ENCODE peak calls at places on chromosomes 13 and 19, in ten cellular contexts. G, T, P, K, O, L, Y, W, U and F are unnamed samples.
A peak's percentile ranks its signal among the peaks of the same experiment; 100 is the strongest.

GRCh38 chr19:9009935-9010651 is at the start of gene MUC16:
- DNase-seq in G (no peak), T (no peak), P (no peak), K (no peak), O (no peak), L (no peak), Y (no peak), W (no peak), U (no peak), F (no peak)

GRCh38 chr13:75180805-75181455 is 301.0 kb downstream of the TBC1D4 start:
- DNase-seq in G (no peak), T (no peak), P (no peak), K (no peak), O (no peak), L (no peak), Y (no peak), W (no peak), U (no peak), F (no peak)

GRCh38 chr19:4016486-4016885 is 8.9 kb downstream of the PIAS4 start:
- DNase-seq in G (no peak), T (no peak), P (no peak), K (no peak), O (no peak), L (no peak), Y (no peak), W (no peak), U (no peak), F (no peak)

GRCh38 chr19:57587529-57587928 is 3.6 kb downstream of the ZIK1 start:
- DNase-seq in G (no peak), T (no peak), P (no peak), K (no peak), O (no peak), L (no peak), Y (no peak), W (no peak), U (peak; percentile 83), F (no peak)

GRCh38 chr13:21242236-21242635 is 65.8 kb downstream of the MRPL57 start:
- DNase-seq in G (no peak), T (no peak), P (no peak), K (no peak), O (no peak), L (peak; percentile 39), Y (no peak), W (peak; percentile 74), U (no peak), F (no peak)

GRCh38 chr19:49149652-49150105 is 5.5 kb downstream of the HRC start:
- DNase-seq in G (peak; percentile 68), T (no peak), P (peak; percentile 89), K (peak; percentile 94), O (peak; percentile 74), L (peak; percentile 82), Y (no peak), W (peak; percentile 92), U (peak; percentile 71), F (peak; percentile 58)

GRCh38 chr13:106156468-106156867 is 379.0 kb downstream of the EFNB2 start:
- DNase-seq in G (no peak), T (no peak), P (no peak), K (no peak), O (peak; percentile 92), L (no peak), Y (peak; percentile 86), W (no peak), U (peak; percentile 97), F (peak; percentile 69)

GRCh38 chr19:36213793-36214387 is 575 bp downstream of the ZNF565 start:
- DNase-seq in G (peak; percentile 52), T (no peak), P (no peak), K (no peak), O (no peak), L (no peak), Y (no peak), W (no peak), U (peak; percentile 47), F (no peak)

GRCh38 chr19:17294051-17294891 is 9.0 kb downstream of the ABHD8 start:
- DNase-seq in G (peak; percentile 62), T (no peak), P (peak; percentile 72), K (no peak), O (no peak), L (peak; percentile 22), Y (no peak), W (peak; percentile 48), U (no peak), F (no peak)

GRCh38 chr13:40895207-40895606 is 105.8 kb downstream of the SLC25A15 start:
- DNase-seq in G (no peak), T (no peak), P (no peak), K (no peak), O (no peak), L (no peak), Y (no peak), W (no peak), U (no peak), F (no peak)

GRCh38 chr19:36418287-36419001 is at the start of gene ZFP82:
- DNase-seq in G (peak; percentile 83), T (peak; percentile 53), P (peak; percentile 85), K (peak; percentile 92), O (peak; percentile 35), L (peak; percentile 93), Y (peak; percentile 20), W (peak; percentile 95), U (peak; percentile 66), F (peak; percentile 42)

GRCh38 chr13:51806571-51806970 is 2.6 kb upstream of the DHRS12 start:
- DNase-seq in G (no peak), T (no peak), P (peak; percentile 83), K (no peak), O (no peak), L (no peak), Y (no peak), W (no peak), U (peak; percentile 28), F (no peak)

GRCh38 chr13:51729853-51730553 is 74.0 kb downstream of the DHRS12 start:
- DNase-seq in G (no peak), T (no peak), P (peak; percentile 89), K (peak; percentile 90), O (peak; percentile 65), L (no peak), Y (peak; percentile 44), W (no peak), U (peak; percentile 92), F (no peak)

GRCh38 chr19:11580665-11581418 is 3.4 kb upstream of the ACP5 start:
- DNase-seq in G (no peak), T (no peak), P (no peak), K (no peak), O (no peak), L (no peak), Y (no peak), W (no peak), U (peak; percentile 3), F (no peak)

GRCh38 chr19:57747472-57747807 is 825 bp downstream of the ZNF776 start:
- DNase-seq in G (no peak), T (no peak), P (no peak), K (no peak), O (no peak), L (no peak), Y (no peak), W (no peak), U (no peak), F (no peak)

GRCh38 chr13:95385808-95386207 is 84.6 kb upstream of the ABCC4 start:
- DNase-seq in G (no peak), T (no peak), P (no peak), K (no peak), O (no peak), L (no peak), Y (no peak), W (no peak), U (no peak), F (no peak)

GRCh38 chr19:58107778-58108545 is 9.9 kb upstream of the ZSCAN18 start:
- DNase-seq in G (no peak), T (no peak), P (no peak), K (no peak), O (no peak), L (no peak), Y (no peak), W (no peak), U (no peak), F (no peak)

DNA sequence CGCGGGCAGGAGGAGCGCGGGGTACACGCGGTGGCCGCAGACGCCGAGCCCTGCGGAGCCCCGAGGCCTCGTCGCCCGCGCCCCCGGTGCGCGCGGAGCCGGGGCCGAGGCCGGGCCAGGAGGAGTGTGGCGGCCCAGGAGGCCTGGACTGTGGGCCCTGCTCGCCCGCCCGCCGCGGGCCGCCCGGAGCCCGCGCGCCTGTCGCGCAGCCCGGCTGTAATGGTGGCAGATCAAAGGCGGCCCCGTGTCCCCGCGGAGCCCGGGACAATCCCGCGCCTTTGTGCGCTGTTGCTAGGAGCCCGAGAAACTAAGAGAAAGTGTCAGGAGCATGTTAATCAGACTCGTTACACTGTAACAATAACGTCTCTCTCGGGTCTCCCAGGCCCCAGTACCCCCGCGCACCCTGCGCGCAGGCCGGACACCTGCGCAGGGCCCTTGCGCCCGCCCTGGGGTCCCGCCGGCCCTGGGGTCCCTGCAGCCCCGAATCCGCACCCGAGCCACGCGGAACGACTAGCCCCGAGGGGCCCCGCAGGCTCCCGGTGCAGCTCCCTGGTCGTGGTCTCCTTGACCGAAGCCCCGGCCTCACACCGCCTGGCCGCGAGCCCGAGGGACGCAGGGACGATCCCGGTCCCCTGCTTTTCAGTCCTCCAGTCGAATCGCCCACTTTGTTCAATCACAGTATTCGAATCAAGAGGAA is 75.4 kb downstream of the ZIC5 start:
- DNase-seq in G (no peak), T (no peak), P (no peak), K (peak; percentile 79), O (no peak), L (no peak), Y (no peak), W (peak; percentile 80), U (no peak), F (no peak)
- H3K4me3 ChIP-seq in G (no peak overlapping the region), T (no peak overlapping the region), P (no peak overlapping the region), K (no peak overlapping the region), O (no peak overlapping the region), L (no peak overlapping the region), Y (no peak overlapping the region), W (peak overlapping the region; percentile 31), U (no peak overlapping the region), F (no peak overlapping the region)

GRCh38 chr13:71218960-71219359 is 648.0 kb downstream of the DACH1 start:
- DNase-seq in G (no peak), T (no peak), P (no peak), K (no peak), O (no peak), L (peak; percentile 3), Y (no peak), W (peak; percentile 68), U (no peak), F (no peak)
- TF ChIP-seq CTCF in G (no peak), T (no peak), P (no peak), K (no peak), O (no peak), L (no peak), Y (no peak), W (peak; percentile 60), U (no peak), F (peak; percentile 38)

GRCh38 chr19:38808741-38809140 is 4.0 kb downstream of the LGALS4 start:
- DNase-seq in G (no peak), T (no peak), P (no peak), K (no peak), O (no peak), L (no peak), Y (no peak), W (no peak), U (no peak), F (no peak)
- H3K4me3 ChIP-seq in G (no peak overlapping the region), T (no peak overlapping the region), P (no peak overlapping the region), K (no peak overlapping the region), O (no peak overlapping the region), L (no peak overlapping the region), Y (no peak overlapping the region), W (no peak overlapping the region), U (no peak overlapping the region), F (no peak overlapping the region)

DNA sequence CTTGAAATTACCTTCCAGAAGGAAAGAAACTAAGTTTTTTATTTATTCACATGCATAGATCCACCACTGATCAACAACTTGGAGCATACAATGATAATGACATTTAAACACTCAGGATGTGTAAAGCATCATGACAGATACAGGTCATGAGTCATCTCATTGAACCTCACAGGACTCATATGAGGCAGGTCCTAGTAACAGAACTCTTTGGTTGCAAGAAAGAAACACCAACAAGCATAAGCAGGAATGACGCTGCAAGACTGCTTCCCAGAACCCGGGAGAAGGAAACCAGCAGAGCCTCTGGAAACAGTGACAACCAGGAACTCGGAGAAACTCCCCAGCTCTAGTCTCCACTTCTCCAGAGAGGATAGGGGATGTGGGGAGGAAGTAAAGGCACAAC is 60.8 kb upstream of the IPO5 start:
- DNase-seq in G (no peak), T (no peak), P (no peak), K (no peak), O (no peak), L (no peak), Y (no peak), W (no peak), U (peak; percentile 39), F (no peak)
- TF ChIP-seq CTCF in G (no peak), T (no peak), P (no peak), K (no peak), O (no peak), L (no peak), Y (no peak), W (no peak), U (no peak), F (no peak)